ENCODE peak calls at places on chromosome 7, in six cellular contexts. T is SK-N-SH, V is GM12878, Y is Panc1, H is HCT116, N is HL-60. J is an unnamed sample.

GRCh38 chr7:158695726-158696452 is 8.7 kb downstream of the NCAPG2 start:
- DNase-seq in N (peak), Y (no peak), H (peak), T (peak), V (peak), J (peak)

GRCh38 chr7:111639894-111640293 is 77.6 kb upstream of the IMMP2L start:
- DNase-seq in H (no peak), T (no peak), V (no peak), N (no peak), Y (no peak), J (no peak)

GRCh38 chr7:1498370-1499305 is 5.6 kb downstream of the INTS1 start:
- DNase-seq in V (no peak), H (no peak), T (no peak), Y (no peak), N (no peak), J (no peak)

GRCh38 chr7:100160067-100160466 is 1.5 kb upstream of the TRAPPC14 start:
- DNase-seq in N (no peak), V (no peak), H (no peak), Y (no peak), T (no peak), J (no peak)

GRCh38 chr7:116877443-116878217 is 15.2 kb downstream of the CAPZA2 start:
- DNase-seq in V (no peak), N (no peak), H (no peak), T (no peak), Y (no peak), J (no peak)

GRCh38 chr7:141356096-141356495 is 195.1 kb upstream of the AGK start:
- DNase-seq in N (no peak), V (no peak), H (no peak), Y (no peak), T (no peak), J (no peak)

GRCh38 chr7:82362129-82362528 is 81.4 kb downstream of the CACNA2D1 start:
- DNase-seq in V (no peak), Y (no peak), T (no peak), N (no peak), H (no peak), J (no peak)

GRCh38 chr7:22404421-22405023 is 47.6 kb upstream of the RAPGEF5 start:
- DNase-seq in T (no peak), V (no peak), H (no peak), Y (no peak), N (no peak), J (no peak)

GRCh38 chr7:50706469-50706937 is 76.2 kb downstream of the GRB10 start:
- DNase-seq in T (no peak), H (no peak), N (no peak), Y (no peak), V (no peak), J (no peak)

GRCh38 chr7:2609001-2609411 is 22.8 kb upstream of the TTYH3 start:
- DNase-seq in T (peak), H (peak), N (peak), V (no peak), Y (no peak), J (no peak)

GRCh38 chr7:5528071-5528814 is 104.6 kb upstream of the TNRC18 start:
- DNase-seq in Y (no peak), N (peak), T (no peak), V (no peak), H (no peak), J (peak)
- TF ChIP-seq POLR2AphosphoS5 in Y (peak), N (peak), T (peak), V (peak), H (no peak), J (peak)

GRCh38 chr7:102916426-102916825 is 3.6 kb downstream of the LRRC17 start:
- DNase-seq in Y (no peak), N (no peak), H (no peak), T (no peak), V (no peak), J (no peak)
- TF ChIP-seq POLR2AphosphoS5 in Y (no peak), N (no peak), H (no peak), T (no peak), V (no peak), J (no peak)

GRCh38 chr7:96017877-96018276 is 245.5 kb downstream of the DYNC1I1 start:
- DNase-seq in V (no peak), Y (no peak), N (no peak), T (no peak), H (no peak), J (no peak)
- TF ChIP-seq POLR2AphosphoS5 in V (no peak), Y (no peak), N (no peak), T (no peak), H (no peak), J (no peak)

GRCh38 chr7:106006906-106007305 is 43.8 kb downstream of the CDHR3 start:
- DNase-seq in T (no peak), Y (no peak), H (no peak), N (no peak), V (no peak), J (no peak)

GRCh38 chr7:106012184-106012583 is 49.1 kb downstream of the CDHR3 start:
- DNase-seq in N (no peak), V (no peak), T (no peak), H (no peak), Y (no peak), J (no peak)

GRCh38 chr7:106010866-106011265 is 47.8 kb downstream of the CDHR3 start:
- DNase-seq in V (no peak), Y (no peak), H (no peak), T (no peak), N (no peak), J (no peak)

GRCh38 chr7:106010331-106010730 is 47.3 kb downstream of the CDHR3 start:
- DNase-seq in Y (no peak), V (no peak), N (no peak), T (no peak), H (no peak), J (no peak)

GRCh38 chr7:106009511-106010226 is 46.6 kb downstream of the CDHR3 start:
- DNase-seq in N (peak), V (no peak), H (peak), Y (peak), T (peak), J (peak)
- TF ChIP-seq POLR2AphosphoS5 in N (no peak), V (no peak), H (no peak), Y (no peak), T (no peak), J (no peak)